ENCODE peak calls at places on chromosomes 7 and 10, in four cellular contexts. M is K562, F is A549, H is GM12878. D is an unnamed sample.

GRCh38 chr7:131769241-131769640 is 212.8 kb upstream of the PODXL start:
- DNase-seq in F (peak; percentile 39), M (no peak), H (no peak), D (no peak)

GRCh38 chr7:137928626-137929025 is 73.3 kb downstream of the CREB3L2 start:
- DNase-seq in H (no peak), F (no peak), M (no peak), D (no peak)

GRCh38 chr7:27424749-27425148 is 182.1 kb downstream of the EVX1 start:
- DNase-seq in M (no peak), H (no peak), F (peak; percentile 30), D (no peak)

GRCh38 chr10:75137533-75138438 is 26.3 kb downstream of the SAMD8 start:
- DNase-seq in M (peak; percentile 89), F (peak; percentile 16), H (no peak), D (peak; percentile 72)

GRCh38 chr7:50448823-50449222 is 1.3 kb downstream of the FIGNL1 start:
- DNase-seq in H (no peak), F (no peak), M (no peak), D (no peak)

GRCh38 chr7:108415821-108416536 is 40.3 kb downstream of the NRCAM start:
- DNase-seq in M (peak; percentile 38), F (peak; percentile 80), H (peak; percentile 60), D (no peak)

GRCh38 chr10:34981834-34982233 is 108.3 kb downstream of the CUL2 start:
- DNase-seq in H (no peak), F (no peak), M (no peak), D (no peak)

GRCh38 chr10:120735773-120736371 is 115.3 kb upstream of the WDR11 start:
- DNase-seq in F (peak; percentile 21), M (peak; percentile 4), H (peak; percentile 7), D (peak; percentile 12)

GRCh38 chr7:45224832-45225231 is 67.2 kb downstream of the RAMP3 start:
- DNase-seq in F (no peak), M (no peak), H (no peak), D (no peak)

GRCh38 chr10:97714401-97715258 is 1.1 kb downstream of the MARVELD1 start:
- DNase-seq in H (no peak), M (peak; percentile 35), F (peak; percentile 53), D (peak; percentile 71)

GRCh38 chr7:110964770-110965169 is 126.2 kb upstream of the LRRN3 start:
- DNase-seq in M (no peak), F (no peak), H (no peak), D (peak; percentile 13)

GRCh38 chr10:4344544-4344994 is 481.4 kb upstream of the AKR1E2 start:
- DNase-seq in H (no peak), F (peak; percentile 92), M (no peak), D (peak; percentile 100)

GRCh38 chr10:340646-341045 is 205.4 kb downstream of the ZMYND11 start:
- DNase-seq in H (no peak), M (no peak), F (no peak), D (no peak)

GRCh38 chr7:74380720-74381119 is 73.0 kb upstream of the GTF2IRD1 start:
- DNase-seq in H (no peak), F (no peak), M (no peak), D (no peak)

GRCh38 chr10:112981553-112981952 is 31.5 kb downstream of the TCF7L2 start:
- DNase-seq in M (no peak), F (no peak), H (peak; percentile 89), D (no peak)

GRCh38 chr7:138243430-138243829 is 167.2 kb downstream of the AKR1D1 start:
- DNase-seq in H (no peak), F (peak; percentile 13), M (peak; percentile 91), D (no peak)

GRCh38 chr10:115118346-115118745 is 25.2 kb downstream of the ATRNL1 start:
- DNase-seq in F (no peak), H (no peak), M (no peak), D (no peak)

GRCh38 chr10:93319855-93320254 is 162.3 kb downstream of the MYOF start:
- DNase-seq in F (no peak), H (no peak), M (no peak), D (no peak)

GRCh38 chr10:118522791-118523498 is 72.5 kb downstream of the PRLHR start:
- DNase-seq in M (no peak), F (no peak), H (no peak), D (peak; percentile 1)

GRCh38 chr10:111498560-111498959 is 421.7 kb downstream of the ADRA2A start:
- DNase-seq in H (no peak), F (no peak), M (no peak), D (no peak)

GRCh38 chr7:37657798-37658197 is 25.8 kb upstream of the GPR141 start:
- DNase-seq in M (no peak), H (no peak), F (no peak), D (no peak)

GRCh38 chr10:103854687-103855423 is 521 bp downstream of the SH3PXD2A start:
- DNase-seq in H (no peak), F (no peak), M (no peak), D (peak; percentile 24)

GRCh38 chr10:89120931-89121907 is 85.9 kb downstream of the CH25H start:
- DNase-seq in H (no peak), M (no peak), F (no peak), D (peak; percentile 25)

GRCh38 chr7:8389898-8390642 is 43.3 kb upstream of the NXPH1 start:
- DNase-seq in F (peak; percentile 23), H (no peak), M (peak; percentile 86), D (no peak)

GRCh38 chr10:92590623-92591549 is 2.0 kb upstream of the KIF11 start:
- DNase-seq in F (peak; percentile 77), H (no peak), M (peak; percentile 86), D (peak; percentile 69)

GRCh38 chr7:149720372-149721083 is 52.9 kb downstream of the ZNF467 start:
- DNase-seq in H (no peak), F (no peak), M (no peak), D (no peak)

GRCh38 chr10:64261676-64262075 is 740.5 kb downstream of the REEP3 start:
- DNase-seq in F (no peak), H (no peak), M (no peak), D (no peak)

GRCh38 chr10:132714096-132714721 is 71.7 kb downstream of the NKX6-2 start:
- DNase-seq in H (no peak), F (no peak), M (no peak), D (no peak)

GRCh38 chr10:13820591-13821377 is 234.0 kb downstream of the PRPF18 start:
- DNase-seq in F (no peak), H (no peak), M (no peak), D (no peak)

GRCh38 chr10:91616124-91616523 is 16.7 kb downstream of the PPP1R3C start:
- DNase-seq in M (no peak), H (no peak), F (no peak), D (no peak)

GRCh38 chr7:6536262-6536770 is 14.9 kb downstream of the GRID2IP start:
- DNase-seq in H (no peak), F (no peak), M (no peak), D (no peak)

GRCh38 chr10:46223064-46223480 is 63.7 kb upstream of the ANTXRL start:
- DNase-seq in F (peak; percentile 38), M (peak; percentile 35), H (no peak), D (no peak)

GRCh38 chr7:142833174-142834027 is 21.5 kb upstream of the EPHB6 start:
- DNase-seq in F (no peak), M (peak; percentile 44), H (no peak), D (no peak)

GRCh38 chr10:84269773-84270172 is 24.9 kb downstream of the RGR start:
- DNase-seq in H (no peak), M (no peak), F (no peak), D (peak; percentile 92)

GRCh38 chr10:78250313-78251040 is 216.8 kb downstream of the RPS24 start:
- DNase-seq in M (no peak), F (no peak), H (no peak), D (no peak)
- TF ChIP-seq ELK1 in M (no peak), F (no peak), H (no peak), D (no peak)

GRCh38 chr7:155069992-155070827 is at the start of gene HTR5A:
- DNase-seq in H (peak; percentile 11), F (peak; percentile 75), M (peak; percentile 90), D (peak; percentile 80)
- TF ChIP-seq ELK1 in H (no peak), F (no peak), M (peak; percentile 90), D (no peak)

DNA sequence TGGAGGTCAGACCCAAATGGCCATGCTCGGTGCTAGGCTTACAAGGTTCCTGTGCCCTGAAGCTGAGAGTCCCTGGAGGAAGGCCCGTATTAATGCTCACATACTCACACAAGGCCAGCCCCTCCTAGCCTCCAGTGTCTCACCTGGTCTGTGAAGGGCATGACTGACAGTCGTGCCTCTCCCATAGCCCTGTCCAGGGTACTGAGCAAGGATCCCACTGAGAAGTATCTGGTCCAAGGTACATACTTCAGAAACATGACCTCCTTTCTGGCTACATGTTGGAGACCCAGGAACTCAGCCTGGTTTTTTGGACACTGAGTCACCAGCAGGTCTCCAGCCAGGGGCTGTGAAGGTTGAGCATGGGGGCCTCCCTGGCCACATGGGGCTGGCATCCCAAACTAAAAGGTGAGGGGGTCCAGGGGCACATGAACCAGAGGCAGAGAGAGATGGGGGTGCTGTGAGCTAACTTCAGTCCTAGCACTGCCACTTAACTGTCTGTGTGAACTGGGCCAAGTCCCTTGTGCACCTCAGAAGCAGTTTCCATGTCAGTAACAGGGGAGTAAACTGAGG is 17.6 kb upstream of the RASGEF1A start:
- DNase-seq in H (no peak), F (peak; percentile 26), M (peak; percentile 30), D (no peak)
- TF ChIP-seq ELK1 in H (no peak), F (no peak), M (no peak), D (no peak)

GRCh38 chr10:96516337-96516736 is 2.6 kb upstream of the TLL2 start:
- DNase-seq in F (no peak), M (no peak), H (no peak), D (no peak)
- TF ChIP-seq ELK1 in F (no peak), M (no peak), H (no peak), D (no peak)

GRCh38 chr10:69914373-69915268 is 112.9 kb downstream of the COL13A1 start:
- DNase-seq in H (no peak), F (peak; percentile 65), M (peak; percentile 81), D (peak; percentile 65)
- TF ChIP-seq ELK1 in H (no peak), F (no peak), M (no peak), D (no peak)

DNA sequence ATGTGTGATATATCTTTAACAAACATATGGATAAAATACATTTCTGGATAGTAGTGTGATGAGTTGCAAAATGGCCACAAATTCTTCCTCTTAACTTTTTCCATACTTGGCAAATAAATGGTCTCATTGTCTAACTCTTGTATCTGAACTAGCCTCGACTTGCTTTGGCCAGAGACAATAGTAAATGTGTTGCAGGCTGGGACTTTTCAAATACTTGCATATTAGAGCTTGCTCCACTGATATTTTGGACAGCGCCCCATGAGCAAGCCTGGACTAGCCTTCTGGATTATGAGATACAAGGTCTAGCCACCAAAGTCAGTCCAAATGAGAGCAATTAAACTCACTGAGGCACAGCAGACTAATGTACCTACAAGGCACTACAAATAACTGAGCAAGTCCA is 539.5 kb upstream of the KCND2 start:
- DNase-seq in F (no peak), H (no peak), M (no peak), D (peak; percentile 1)
- TF ChIP-seq ELK1 in F (no peak), H (no peak), M (no peak), D (no peak)

GRCh38 chr10:72904806-72905205 is 11.3 kb downstream of the OIT3 start:
- DNase-seq in H (peak; percentile 4), F (no peak), M (no peak), D (no peak)
- TF ChIP-seq ELK1 in H (no peak), F (no peak), M (no peak), D (no peak)

D was measured in IMR-90.